ENCODE peak calls at places on chromosomes 7 and 10, in four cellular contexts. K is stomach, G is fibroblast of lung, B is sigmoid colon. W is an unnamed sample. For H3K27me3, the result is how much of the 10 kb centered on the place peaks cover.

GRCh38 chr7:79523426-79523825 is 70.0 kb upstream of the MAGI2 start:
- DNase-seq in K (no peak), G (no peak), B (no peak), W (no peak)

GRCh38 chr10:78532480-78533046 is 498.9 kb downstream of the RPS24 start:
- DNase-seq in K (no peak), G (no peak), B (no peak), W (no peak)

GRCh38 chr7:69177326-69177897 is 420.9 kb upstream of the AUTS2 start:
- DNase-seq in B (peak), G (peak), K (no peak), W (no peak)

GRCh38 chr10:105291571-105291970 is 650.5 kb downstream of the SORCS3 start:
- DNase-seq in B (no peak), K (no peak), G (no peak), W (peak)

GRCh38 chr10:77583527-77583926 is 54.1 kb downstream of the KCNMA1 start:
- DNase-seq in G (no peak), K (no peak), B (no peak), W (no peak)

GRCh38 chr10:23198610-23198939 is 6.5 kb downstream of the PTF1A start:
- DNase-seq in G (no peak), B (no peak), K (no peak), W (no peak)

GRCh38 chr10:71396714-71397339 is at the start of gene CDH23:
- DNase-seq in B (peak), K (peak), G (peak), W (no peak)

GRCh38 chr7:101817930-101818698 is 688 bp downstream of the CUX1 start:
- DNase-seq in B (no peak), G (peak), K (no peak), W (no peak)

GRCh38 chr10:49601857-49602256 is 8.3 kb upstream of the SLC18A3 start:
- DNase-seq in B (no peak), K (peak), G (peak), W (no peak)

GRCh38 chr10:14358886-14359573 is 28.3 kb upstream of the FRMD4A start:
- DNase-seq in K (no peak), B (no peak), G (peak), W (no peak)

GRCh38 chr10:44385726-44386438 is 985 bp upstream of the CXCL12 start:
- DNase-seq in B (peak), K (peak), G (no peak), W (no peak)

GRCh38 chr7:100966542-100967291 is 2.6 kb upstream of the MUC12 start:
- DNase-seq in G (no peak), B (no peak), K (no peak), W (no peak)

GRCh38 chr7:143210541-143210940 is 11.3 kb upstream of the TAS2R40 start:
- DNase-seq in G (no peak), K (no peak), B (no peak), W (no peak)

GRCh38 chr7:96921771-96922170 is 83.6 kb upstream of the DLX6 start:
- DNase-seq in G (no peak), K (no peak), B (no peak), W (no peak)

GRCh38 chr7:132373041-132373440 is 203.2 kb downstream of the PLXNA4 start:
- DNase-seq in G (no peak), K (no peak), B (no peak), W (no peak)

GRCh38 chr10:11673346-11674330 is 62.2 kb upstream of the USP6NL start:
- DNase-seq in K (no peak), B (no peak), G (no peak), W (peak)

GRCh38 chr7:103573479-103574058 is 127.6 kb upstream of the SLC26A5 start:
- DNase-seq in G (peak), K (no peak), B (no peak), W (peak)

GRCh38 chr10:33137356-33138007 is 179.5 kb upstream of the ITGB1 start:
- DNase-seq in B (no peak), K (no peak), G (peak), W (no peak)

GRCh38 chr10:86281396-86281795 is 85.2 kb downstream of the GRID1 start:
- DNase-seq in G (no peak), K (no peak), B (no peak), W (no peak)

GRCh38 chr10:71631007-71631859 is 88.3 kb downstream of the C10orf105 start:
- DNase-seq in K (no peak), G (no peak), B (no peak), W (no peak)

GRCh38 chr10:28623483-28623882 is 53.8 kb upstream of the BAMBI start:
- DNase-seq in B (no peak), G (no peak), K (no peak), W (no peak)

GRCh38 chr7:148084138-148084537 is 506.4 kb upstream of the C7orf33 start:
- DNase-seq in K (peak), G (peak), B (no peak), W (no peak)

GRCh38 chr7:141072548-141073172 is 1.2 kb upstream of the TMEM178B start:
- DNase-seq in B (peak), K (no peak), G (peak), W (peak)

GRCh38 chr7:148856035-148856881 is 27.8 kb downstream of the EZH2 start:
- DNase-seq in B (no peak), K (peak), G (no peak), W (no peak)

GRCh38 chr7:102039706-102040105 is 222.3 kb downstream of the CUX1 start:
- DNase-seq in K (no peak), G (no peak), B (no peak), W (no peak)

GRCh38 chr10:112722758-112723157 is 227.3 kb upstream of the TCF7L2 start:
- DNase-seq in G (no peak), B (no peak), K (no peak), W (no peak)

GRCh38 chr10:91745086-91745831 is 53.0 kb upstream of the TNKS2 start:
- DNase-seq in B (no peak), G (peak), K (peak), W (peak)
- H3K4me3 ChIP-seq in B (no peak), G (no peak), K (no peak), W (no peak)

GRCh38 chr10:59809644-59809974 is 56.4 kb upstream of the MRLN start:
- DNase-seq in B (no peak), G (no peak), K (no peak), W (no peak)
- TF ChIP-seq CTCF in B (no peak), G (no peak), K (no peak), W (no peak)

DNA sequence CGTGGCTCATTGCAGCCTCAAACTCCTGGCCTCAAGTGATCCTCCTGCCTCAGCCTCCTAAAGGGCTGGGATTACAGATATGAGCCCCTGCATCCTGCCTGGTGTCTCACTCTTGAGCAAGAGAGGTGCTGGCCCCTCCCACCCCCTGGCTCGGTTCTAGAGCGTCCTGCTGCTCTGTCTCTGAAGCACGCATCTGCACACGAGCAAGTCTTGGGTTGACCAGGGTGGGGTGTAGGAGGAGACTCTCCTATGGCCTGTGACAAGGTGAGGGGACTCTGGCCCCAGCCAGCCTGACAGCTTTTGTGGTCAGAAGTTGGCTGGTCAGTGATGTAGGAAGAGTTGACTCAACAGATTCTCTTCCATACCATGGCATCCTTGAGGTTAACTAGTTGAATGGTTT is 110.7 kb upstream of the CARD11 start:
- DNase-seq in K (no peak), G (no peak), B (peak), W (no peak)
- H3K27me3 ChIP-seq in K (under half), G (under half), B (under half), W (under half)

GRCh38 chr7:140014123-140014522 is 48.6 kb downstream of the PARP12 start:
- DNase-seq in B (peak), G (no peak), K (no peak), W (no peak)
- H3K4me3 ChIP-seq in B (no peak), G (no peak), K (no peak), W (no peak)

GRCh38 chr7:117675519-117676137 is 195.8 kb downstream of the CFTR start:
- DNase-seq in B (no peak), K (no peak), G (no peak), W (no peak)

GRCh38 chr7:117673367-117673766 is 193.5 kb downstream of the CFTR start:
- DNase-seq in G (peak), B (no peak), K (peak), W (no peak)

GRCh38 chr7:117674617-117675016 is 194.8 kb downstream of the CFTR start:
- DNase-seq in B (no peak), K (no peak), G (no peak), W (no peak)

GRCh38 chr7:117672433-117672832 is 192.6 kb downstream of the CFTR start:
- DNase-seq in B (no peak), G (no peak), K (no peak), W (no peak)

DNA sequence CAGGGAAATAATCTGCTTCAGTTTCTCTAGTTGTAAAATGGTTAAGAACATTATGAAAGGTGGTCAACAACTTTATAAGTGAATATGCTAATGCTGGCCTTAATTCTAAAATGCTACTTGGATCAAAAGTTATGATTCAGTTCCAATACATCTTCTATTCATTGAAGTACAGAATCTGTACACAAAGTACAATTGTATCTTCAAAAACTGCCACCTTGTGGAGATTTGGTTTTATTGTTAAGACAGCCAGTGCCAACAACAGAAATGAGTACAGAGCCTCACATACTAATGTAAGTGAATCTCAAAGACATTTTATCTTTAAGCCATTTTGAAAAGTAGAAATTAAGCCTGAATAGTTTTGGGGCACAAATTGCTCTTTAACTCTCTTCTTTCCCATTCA is 194.0 kb downstream of the CFTR start:
- DNase-seq in K (no peak), G (peak), B (no peak), W (no peak)
- TF ChIP-seq CTCF in K (peak), G (no peak), B (peak), W (no peak)

GRCh38 chr10:43217563-43218205 is 49.2 kb downstream of the RASGEF1A start:
- DNase-seq in B (no peak), K (no peak), G (no peak), W (no peak)
- H3K27me3 ChIP-seq in B (under half), K (under half), G (under half), W (under half)

GRCh38 chr10:133124357-133125211 is 35.4 kb upstream of the KNDC1 start:
- DNase-seq in G (peak), K (peak), B (no peak), W (no peak)

GRCh38 chr10:133125901-133126300 is 34.1 kb upstream of the KNDC1 start:
- DNase-seq in K (no peak), B (no peak), G (no peak), W (no peak)

GRCh38 chr10:133123050-133123745 is 35.5 kb downstream of the ADGRA1 start:
- DNase-seq in B (no peak), K (no peak), G (no peak), W (no peak)

GRCh38 chr10:133122171-133122935 is 34.6 kb downstream of the ADGRA1 start:
- DNase-seq in K (no peak), G (no peak), B (no peak), W (no peak)

GRCh38 chr10:133123746-133124356 is 36.1 kb downstream of the ADGRA1 start:
- DNase-seq in K (no peak), B (no peak), G (no peak), W (no peak)
- H3K4me3 ChIP-seq in K (no peak), B (no peak), G (no peak), W (no peak)

W was measured in kidney epithelial cell.